ENCODE peak calls at places on chromosomes 11 and 22, in four cellular contexts. J is cardiac muscle cell, F is AG08395, N is GM23338. U is an unnamed sample.

GRCh38 chr11:117188620-117189081 is 10.1 kb downstream of the SIDT2 start:
- DNase-seq in J (no peak), F (no peak), N (no peak), U (peak)

GRCh38 chr11:72522186-72522585 is 87.9 kb upstream of the CLPB start:
- DNase-seq in J (no peak), F (no peak), N (no peak), U (no peak)

GRCh38 chr11:116199182-116199581 is 573.6 kb downstream of the BUD13 start:
- DNase-seq in J (peak), F (no peak), N (no peak), U (no peak)

GRCh38 chr11:110856993-110857812 is 145.0 kb upstream of the ARHGAP20 start:
- DNase-seq in J (no peak), F (no peak), N (no peak), U (no peak)

GRCh38 chr11:65492387-65492636 is 6.5 kb upstream of the MALAT1 start:
- DNase-seq in J (no peak), F (no peak), N (no peak), U (no peak)

GRCh38 chr11:46105134-46105628 is 16.1 kb downstream of the PHF21A start:
- DNase-seq in J (no peak), F (no peak), N (no peak), U (no peak)

GRCh38 chr22:37818397-37819099 is 4.6 kb upstream of the GALR3 start:
- DNase-seq in J (peak), F (peak), N (peak), U (peak)

GRCh38 chr11:65891180-65892136 is 985 bp downstream of the CCDC85B start:
- DNase-seq in J (peak), F (no peak), N (peak), U (peak)

GRCh38 chr22:26544489-26544888 is 32.2 kb upstream of the TFIP11 start:
- DNase-seq in J (no peak), F (no peak), N (no peak), U (no peak)

GRCh38 chr22:33577862-33578411 is 342.3 kb downstream of the LARGE1 start:
- DNase-seq in J (peak), F (no peak), N (no peak), U (no peak)

GRCh38 chr22:49929553-49929979 is 11.1 kb downstream of the CRELD2 start:
- DNase-seq in J (peak), F (peak), N (peak), U (peak)

GRCh38 chr11:120807414-120808150 is 216.3 kb upstream of the TBCEL start:
- DNase-seq in J (no peak), F (peak), N (peak), U (no peak)

GRCh38 chr11:83241291-83241946 is 44.7 kb downstream of the CCDC90B start:
- DNase-seq in J (peak), F (peak), N (peak), U (peak)

GRCh38 chr11:34235189-34235588 is 122.6 kb downstream of the ABTB2 start:
- DNase-seq in J (no peak), F (no peak), N (no peak), U (no peak)

GRCh38 chr11:12472401-12473065 is 95.2 kb downstream of the PARVA start:
- DNase-seq in J (no peak), F (no peak), N (no peak), U (no peak)

GRCh38 chr22:50516891-50517290 is 8.5 kb downstream of the SCO2 start:
- DNase-seq in J (no peak), F (no peak), N (no peak), U (no peak)

GRCh38 chr11:91158901-91159537 is 936.2 kb upstream of the CHORDC1 start:
- DNase-seq in J (no peak), F (no peak), N (no peak), U (no peak)

GRCh38 chr11:120752668-120753067 is 241.1 kb downstream of the GRIK4 start:
- DNase-seq in J (no peak), F (no peak), N (no peak), U (no peak)

GRCh38 chr11:32905028-32905667 is 12.5 kb downstream of the QSER1 start:
- DNase-seq in J (no peak), F (no peak), N (no peak), U (no peak)

GRCh38 chr11:126140932-126141291 is 70.5 kb downstream of the RPUSD4 start:
- DNase-seq in J (no peak), F (peak), N (no peak), U (peak)

U was measured in left colon.